ENCODE peak calls at places on chromosomes 11 and 22, in ten cellular contexts. A, C, P, L, G, Q, O, Y, S and V are unnamed samples.

GRCh38 chr11:131025020-131025419 is 108.7 kb upstream of the SNX19 start:
- DNase-seq in S (no peak), Q (no peak), O (no peak), L (no peak), Y (no peak), G (peak; percentile 72), C (no peak), P (peak; percentile 45), A (no peak), V (peak; percentile 39)

GRCh38 chr11:2212411-2213251 is 41.0 kb upstream of the TH start:
- DNase-seq in Y (no peak), C (no peak), Q (no peak), O (no peak), S (no peak), A (no peak), G (no peak), L (no peak), P (no peak), V (no peak)

GRCh38 chr11:117096140-117096972 is 1.9 kb downstream of the SIK3 start:
- DNase-seq in Q (no peak), P (peak; percentile 22), L (peak; percentile 44), S (peak; percentile 50), Y (peak; percentile 61), A (peak; percentile 67), C (peak; percentile 29), G (no peak), O (peak; percentile 34), V (no peak)

GRCh38 chr11:60880635-60881282 is 13.4 kb downstream of the ZP1 start:
- DNase-seq in A (no peak), Q (no peak), L (no peak), O (no peak), S (no peak), C (no peak), Y (no peak), G (no peak), P (no peak), V (no peak)

GRCh38 chr11:134024420-134025085 is 44.3 kb upstream of the JAM3 start:
- DNase-seq in Q (no peak), S (no peak), A (no peak), L (no peak), Y (no peak), O (peak; percentile 47), C (no peak), P (no peak), G (no peak), V (no peak)

GRCh38 chr22:44816141-44816540 is 63.8 kb downstream of the ARHGAP8 start:
- DNase-seq in C (no peak), A (no peak), L (no peak), S (no peak), Q (no peak), P (no peak), O (no peak), G (no peak), Y (no peak), V (no peak)

GRCh38 chr11:8989411-8989810 is 14.4 kb downstream of the NRIP3 start:
- DNase-seq in Y (no peak), S (no peak), P (no peak), G (peak; percentile 86), L (no peak), Q (no peak), C (no peak), O (no peak), A (peak; percentile 42), V (peak; percentile 20)

GRCh38 chr11:134792044-134792443 is 380.0 kb upstream of the B3GAT1 start:
- DNase-seq in L (no peak), Q (no peak), Y (no peak), S (no peak), P (no peak), O (no peak), A (no peak), C (no peak), G (no peak), V (no peak)

GRCh38 chr11:44784438-44784760 is 57.6 kb downstream of the TSPAN18 start:
- DNase-seq in A (no peak), Q (no peak), L (no peak), Y (no peak), G (no peak), S (no peak), O (no peak), P (no peak), C (no peak), V (no peak)

GRCh38 chr11:66126808-66127555 is 56.9 kb downstream of the PACS1 start:
- DNase-seq in Q (peak; percentile 60), A (no peak), Y (peak; percentile 38), O (peak; percentile 66), L (peak; percentile 53), C (peak; percentile 32), G (peak; percentile 82), P (no peak), S (peak; percentile 69), V (peak; percentile 89)

GRCh38 chr11:95132956-95133355 is 43.3 kb downstream of the ENDOD1 start:
- DNase-seq in C (no peak), P (no peak), Q (no peak), G (no peak), Y (no peak), A (no peak), S (no peak), O (no peak), L (no peak), V (peak; percentile 45)

GRCh38 chr11:122717264-122717867 is 61.8 kb downstream of the UBASH3B start:
- DNase-seq in Q (no peak), A (no peak), C (no peak), Y (no peak), G (no peak), L (no peak), O (peak; percentile 20), S (peak; percentile 97), P (no peak), V (no peak)

GRCh38 chr11:59221438-59221837 is 8.7 kb upstream of the MPEG1 start:
- DNase-seq in A (no peak), P (no peak), O (no peak), S (no peak), L (no peak), Q (no peak), Y (no peak), C (no peak), G (peak; percentile 70), V (peak; percentile 83)

GRCh38 chr11:80383655-80384054 is 942.8 kb upstream of the TENM4 start:
- DNase-seq in A (no peak), Q (no peak), Y (peak; percentile 29), S (no peak), G (no peak), L (no peak), C (no peak), O (no peak), P (peak; percentile 9), V (no peak)

GRCh38 chr11:95140397-95141030 is 50.9 kb downstream of the ENDOD1 start:
- DNase-seq in C (no peak), S (no peak), O (no peak), Y (no peak), G (peak; percentile 71), L (no peak), Q (no peak), P (no peak), A (no peak), V (peak; percentile 93)

GRCh38 chr11:111976614-111977140 is 39.5 kb downstream of the DIXDC1 start:
- DNase-seq in L (no peak), A (no peak), G (no peak), Y (no peak), O (no peak), S (no peak), C (no peak), P (no peak), Q (peak; percentile 40), V (no peak)

GRCh38 chr11:95434489-95435057 is 203.6 kb upstream of the SESN3 start:
- DNase-seq in S (no peak), Y (no peak), G (no peak), A (no peak), O (no peak), L (no peak), Q (no peak), C (no peak), P (no peak), V (no peak)

GRCh38 chr11:62611705-62612365 is 740 bp downstream of the EML3 start:
- DNase-seq in C (no peak), Y (peak; percentile 52), Q (peak; percentile 55), P (peak; percentile 68), G (peak; percentile 79), O (peak; percentile 65), A (no peak), S (peak; percentile 58), L (no peak), V (peak; percentile 83)

GRCh38 chr22:19823638-19824196 is 31.0 kb downstream of the GNB1L start:
- DNase-seq in Y (no peak), L (no peak), C (no peak), P (no peak), O (no peak), S (no peak), Q (no peak), G (no peak), A (no peak), V (no peak)

GRCh38 chr22:41966607-41967240 is 2.5 kb upstream of the SEPTIN3 start:
- DNase-seq in G (peak; percentile 86), L (no peak), Q (peak; percentile 39), S (peak; percentile 72), Y (peak; percentile 38), O (peak; percentile 48), P (peak; percentile 84), C (no peak), A (peak; percentile 82), V (peak; percentile 94)